ENCODE peak calls at places on chromosomes 5 and 9, in seven cellular contexts. H is BJ; A is T-helper 2 cell; P is CD4-positive, alpha-beta T cell; I is stimulated activated CD8-positive, alpha-beta memory T cell treated with anti-CD3 and anti-CD28 coated beads, Interleukin-12 subunit alpha, Interleukin-12 subunit beta, amount 100 ng/mL, for 4 hours; R is iPS DF 6.9; O is A549. V is an unnamed sample.

GRCh38 chr5:123814796-123815479 is 303.0 kb downstream of the CSNK1G3 start:
- DNase-seq in P (no peak), R (no peak), I (no peak), H (no peak), O (no peak), A (no peak), V (no peak)

GRCh38 chr9:75855509-75855908 is 35.0 kb upstream of the PCSK5 start:
- DNase-seq in O (peak; percentile 25), A (no peak), I (no peak), P (no peak), H (no peak), R (no peak), V (no peak)

GRCh38 chr9:133359420-133360175 is 3.2 kb downstream of the SURF2 start:
- DNase-seq in R (no peak), H (no peak), A (no peak), O (no peak), I (no peak), P (peak; percentile 18), V (no peak)

GRCh38 chr9:133770076-133770777 is 32.1 kb upstream of the SARDH start:
- DNase-seq in A (no peak), R (no peak), O (no peak), I (no peak), H (no peak), P (no peak), V (no peak)

GRCh38 chr5:73748510-73749410 is 122.8 kb downstream of the ARHGEF28 start:
- DNase-seq in R (no peak), A (no peak), I (no peak), H (peak; percentile 24), O (no peak), P (no peak), V (no peak)

GRCh38 chr5:91797581-91797980 is 414.5 kb upstream of the ARRDC3 start:
- DNase-seq in I (no peak), R (no peak), H (no peak), O (no peak), P (no peak), A (no peak), V (no peak)

GRCh38 chr5:79774171-79774854 is 84.7 kb downstream of the CMYA5 start:
- DNase-seq in H (no peak), O (peak; percentile 31), I (no peak), P (no peak), A (no peak), R (peak; percentile 63), V (no peak)

GRCh38 chr9:129988607-129989361 is 54.2 kb downstream of the FNBP1 start:
- DNase-seq in A (peak; percentile 44), O (no peak), H (no peak), R (no peak), P (no peak), I (no peak), V (no peak)

GRCh38 chr9:128657344-128657704 is 677 bp upstream of the DYNC2I2 start:
- DNase-seq in R (no peak), A (no peak), I (no peak), H (no peak), P (no peak), O (no peak), V (no peak)

GRCh38 chr9:92429866-92430265 is 5.6 kb upstream of the OMD start:
- DNase-seq in P (no peak), R (no peak), O (no peak), H (no peak), A (no peak), I (no peak), V (no peak)

GRCh38 chr9:18185196-18185595 is 288.8 kb upstream of the ADAMTSL1 start:
- DNase-seq in O (no peak), I (no peak), R (no peak), P (no peak), H (no peak), A (no peak), V (no peak)

GRCh38 chr9:98944130-98945074 is 695 bp downstream of the COL15A1 start:
- DNase-seq in P (no peak), O (peak; percentile 24), I (no peak), R (no peak), H (no peak), A (peak; percentile 9), V (no peak)

GRCh38 chr9:36742264-36742663 is 169.6 kb downstream of the MELK start:
- DNase-seq in H (no peak), O (no peak), I (no peak), P (no peak), A (no peak), R (no peak), V (no peak)

GRCh38 chr5:150394912-150395689 is 17.6 kb downstream of the CD74 start:
- DNase-seq in P (no peak), R (no peak), A (no peak), H (no peak), O (no peak), I (no peak), V (no peak)

GRCh38 chr9:128384801-128385492 is 13.8 kb downstream of the URM1 start:
- DNase-seq in R (no peak), O (no peak), H (no peak), I (no peak), P (no peak), A (no peak), V (no peak)